ENCODE peak calls at places on chromosomes 6 and 20, in five cellular contexts. J is HuH-7, K is GM10248, G is GM06990, O is hepatocyte. P is an unnamed sample.

GRCh38 chr20:63707558-63708300 is at the start of the genes ARFRP1 and ZGPAT:
- DNase-seq in K (peak), G (peak), J (peak), O (peak), P (peak)

GRCh38 chr20:2332711-2333110 is 36.9 kb downstream of the TGM3 start:
- DNase-seq in J (no peak), O (no peak), K (no peak), G (no peak), P (no peak)

GRCh38 chr20:59823030-59823423 is 110.4 kb downstream of the SYCP2 start:
- DNase-seq in K (no peak), O (no peak), G (no peak), J (no peak), P (no peak)

GRCh38 chr20:61543086-61543485 is 291.0 kb downstream of the CDH4 start:
- DNase-seq in J (no peak), G (no peak), O (no peak), K (no peak), P (no peak)

GRCh38 chr6:27630727-27631613 is 158.1 kb upstream of the ZNF184 start:
- DNase-seq in G (peak), O (peak), J (peak), K (peak), P (no peak)

GRCh38 chr6:48111143-48111506 is at the start of gene PTCHD4:
- DNase-seq in O (no peak), J (no peak), G (no peak), K (no peak), P (peak)

GRCh38 chr20:8401491-8401890 is 269.4 kb downstream of the PLCB1 start:
- DNase-seq in O (no peak), J (no peak), G (no peak), K (no peak), P (no peak)

GRCh38 chr6:146095481-146095880 is 66.6 kb downstream of the GRM1 start:
- DNase-seq in O (no peak), K (no peak), J (no peak), G (no peak), P (no peak)

GRCh38 chr6:7905416-7905815 is 5.2 kb downstream of the TXNDC5 start:
- DNase-seq in J (no peak), G (no peak), K (no peak), O (no peak), P (no peak)

GRCh38 chr20:32583581-32584045 is 1.5 kb downstream of the NOL4L start:
- DNase-seq in J (no peak), G (no peak), O (peak), K (no peak), P (no peak)

GRCh38 chr20:58697201-58697866 is 4.7 kb downstream of the NPEPL1 start:
- DNase-seq in G (no peak), K (no peak), O (no peak), J (no peak), P (no peak)

GRCh38 chr6:130834482-130835251 is 7.5 kb downstream of the SMLR1 start:
- DNase-seq in G (no peak), O (no peak), K (no peak), J (no peak), P (no peak)

GRCh38 chr6:159097256-159097655 is 52.5 kb upstream of the TAGAP start:
- DNase-seq in J (no peak), G (no peak), O (no peak), K (no peak), P (no peak)

GRCh38 chr6:154721460-154721859 is 11.8 kb upstream of the SCAF8 start:
- DNase-seq in O (no peak), J (no peak), K (no peak), G (no peak), P (no peak)

GRCh38 chr6:166658115-166658791 is 31.2 kb upstream of the RPS6KA2 start:
- DNase-seq in O (no peak), J (no peak), G (no peak), K (no peak), P (no peak)

GRCh38 chr20:625360-625932 is 15.3 kb upstream of the TCF15 start:
- DNase-seq in G (no peak), J (no peak), O (no peak), K (no peak), P (no peak)

GRCh38 chr6:150527100-150527499 is 72.6 kb upstream of the PLEKHG1 start:
- DNase-seq in O (no peak), G (no peak), J (no peak), K (no peak), P (no peak)

GRCh38 chr6:154485784-154486183 is 24.7 kb downstream of the CNKSR3 start:
- DNase-seq in O (no peak), K (no peak), J (no peak), G (no peak), P (no peak)